ENCODE peak calls at places on chromosomes 4 and X, in six cellular contexts. L is keratinocyte, N is osteoblast, Y is uterus, U is A549, F is GM23248. Z is an unnamed sample.
A peak's percentile ranks its signal among the peaks of the same experiment; 100 is the strongest.

GRCh38 chr4:78720994-78721677 is 55.0 kb upstream of the BMP2K start:
- DNase-seq in L (no peak), N (no peak), Y (no peak), U (no peak), F (no peak), Z (no peak)

GRCh38 chrX:49308604-49309269 is 5.3 kb downstream of the GAGE10 start:
- DNase-seq in L (no peak), N (peak; percentile 60), Y (peak; percentile 37), U (no peak), F (peak; percentile 36), Z (no peak)

GRCh38 chr4:23068756-23069155 is 376.0 kb downstream of the GBA3 start:
- DNase-seq in L (no peak), N (no peak), Y (no peak), U (no peak), F (no peak), Z (no peak)

GRCh38 chr4:8101213-8101781 is 57.3 kb downstream of the ABLIM2 start:
- DNase-seq in L (peak; percentile 80), N (peak; percentile 83), Y (peak; percentile 67), U (no peak), F (peak; percentile 47), Z (peak; percentile 22)

GRCh38 chrX:6021316-6022091 is 207.2 kb downstream of the NLGN4X start:
- DNase-seq in L (no peak), N (no peak), Y (no peak), U (no peak), F (peak; percentile 28), Z (no peak)

GRCh38 chr4:159206427-159206871 is 103.6 kb downstream of the RAPGEF2 start:
- DNase-seq in L (no peak), N (peak; percentile 55), Y (no peak), U (no peak), F (no peak), Z (no peak)

GRCh38 chr4:88659890-88660208 is 37.8 kb downstream of the NAP1L5 start:
- DNase-seq in L (no peak), N (no peak), Y (no peak), U (no peak), F (no peak), Z (no peak)

GRCh38 chr4:120291541-120291940 is 224.9 kb upstream of the MAD2L1 start:
- DNase-seq in L (no peak), N (no peak), Y (no peak), U (no peak), F (no peak), Z (no peak)

GRCh38 chr4:174604198-174604597 is 81.9 kb upstream of the HPGD start:
- DNase-seq in L (peak; percentile 52), N (no peak), Y (no peak), U (no peak), F (peak; percentile 55), Z (peak; percentile 96)

GRCh38 chr4:56575820-56576429 is 70.3 kb downstream of the ARL9 start:
- DNase-seq in L (no peak), N (peak; percentile 44), Y (no peak), U (peak; percentile 28), F (peak; percentile 66), Z (no peak)

GRCh38 chr4:101128473-101128872 is 218.9 kb downstream of the PPP3CA start:
- DNase-seq in L (no peak), N (no peak), Y (no peak), U (no peak), F (no peak), Z (no peak)

GRCh38 chr4:67934628-67935027 is 28.7 kb downstream of the TMPRSS11A start:
- DNase-seq in L (no peak), N (no peak), Y (no peak), U (no peak), F (no peak), Z (peak; percentile 36)

GRCh38 chr4:98779021-98779420 is 120.6 kb upstream of the TSPAN5 start:
- DNase-seq in L (no peak), N (no peak), Y (no peak), U (no peak), F (no peak), Z (no peak)

GRCh38 chr4:39442910-39443480 is 15.7 kb downstream of the RPL9 start:
- DNase-seq in L (no peak), N (no peak), Y (no peak), U (no peak), F (no peak), Z (no peak)

GRCh38 chr4:67549123-67549522 is 3.8 kb upstream of the CENPC start:
- DNase-seq in L (no peak), N (no peak), Y (no peak), U (no peak), F (peak; percentile 28), Z (peak; percentile 10)

GRCh38 chrX:9569875-9570274 is 105.0 kb downstream of the TBL1X start:
- DNase-seq in L (no peak), N (peak; percentile 52), Y (no peak), U (no peak), F (no peak), Z (no peak)

GRCh38 chrX:102958794-102959193 is 21.7 kb downstream of the RAB40AL start:
- DNase-seq in L (no peak), N (no peak), Y (no peak), U (no peak), F (no peak), Z (no peak)

GRCh38 chr4:55733874-55734437 is 85.6 kb upstream of the EXOC1L start:
- DNase-seq in L (peak; percentile 79), N (no peak), Y (peak; percentile 18), U (peak; percentile 13), F (peak; percentile 75), Z (peak; percentile 89)

GRCh38 chrX:17412692-17413091 is 37.7 kb downstream of the NHS start:
- DNase-seq in L (peak; percentile 75), N (no peak), Y (no peak), U (peak; percentile 21), F (peak; percentile 81), Z (no peak)

GRCh38 chr4:150501019-150501727 is 80.8 kb upstream of the MAB21L2 start:
- DNase-seq in L (peak; percentile 41), N (peak; percentile 87), Y (no peak), U (peak; percentile 8), F (peak; percentile 79), Z (peak; percentile 59)

GRCh38 chrX:138020941-138021340 is 455.0 kb downstream of the ZIC3 start:
- DNase-seq in L (no peak), N (peak; percentile 60), Y (no peak), U (no peak), F (no peak), Z (no peak)

DNA sequence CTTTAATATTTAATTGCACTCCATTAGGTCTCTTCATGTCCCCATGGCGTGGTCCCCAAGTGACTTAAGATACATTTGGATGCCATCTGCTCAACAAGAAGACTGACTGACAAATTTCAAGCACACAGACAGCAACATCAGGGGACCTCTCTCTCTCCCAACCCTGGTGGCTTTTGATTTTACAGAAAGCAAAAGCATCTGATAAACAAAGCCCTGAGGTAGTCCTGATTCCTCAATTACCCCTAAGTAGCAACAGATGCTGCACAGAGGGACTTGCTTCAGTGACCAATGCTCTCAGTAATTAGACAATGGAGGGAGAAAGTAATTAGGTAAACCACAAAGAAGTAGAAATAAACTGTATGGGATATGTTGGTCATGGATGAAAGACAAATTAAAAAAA is 426.4 kb downstream of the INPP4B start:
- DNase-seq in L (no peak), N (no peak), Y (no peak), U (no peak), F (no peak), Z (no peak)
- H3K27ac ChIP-seq in L (no peak overlapping the region), N (no peak overlapping the region), Y (no peak overlapping the region), U (no peak overlapping the region), F (no peak overlapping the region), Z (no peak overlapping the region)

GRCh38 chr4:168732714-168733113 is 235.9 kb downstream of the PALLD start:
- DNase-seq in L (no peak), N (no peak), Y (no peak), U (no peak), F (no peak), Z (no peak)

GRCh38 chr4:168735735-168736134 is 238.9 kb downstream of the PALLD start:
- DNase-seq in L (no peak), N (no peak), Y (no peak), U (no peak), F (no peak), Z (no peak)

GRCh38 chr4:168731006-168731636 is 234.3 kb downstream of the PALLD start:
- DNase-seq in L (no peak), N (peak; percentile 46), Y (no peak), U (no peak), F (peak; percentile 47), Z (no peak)

GRCh38 chr4:168734703-168735688 is 238.1 kb downstream of the PALLD start:
- DNase-seq in L (no peak), N (no peak), Y (no peak), U (no peak), F (no peak), Z (no peak)

DNA sequence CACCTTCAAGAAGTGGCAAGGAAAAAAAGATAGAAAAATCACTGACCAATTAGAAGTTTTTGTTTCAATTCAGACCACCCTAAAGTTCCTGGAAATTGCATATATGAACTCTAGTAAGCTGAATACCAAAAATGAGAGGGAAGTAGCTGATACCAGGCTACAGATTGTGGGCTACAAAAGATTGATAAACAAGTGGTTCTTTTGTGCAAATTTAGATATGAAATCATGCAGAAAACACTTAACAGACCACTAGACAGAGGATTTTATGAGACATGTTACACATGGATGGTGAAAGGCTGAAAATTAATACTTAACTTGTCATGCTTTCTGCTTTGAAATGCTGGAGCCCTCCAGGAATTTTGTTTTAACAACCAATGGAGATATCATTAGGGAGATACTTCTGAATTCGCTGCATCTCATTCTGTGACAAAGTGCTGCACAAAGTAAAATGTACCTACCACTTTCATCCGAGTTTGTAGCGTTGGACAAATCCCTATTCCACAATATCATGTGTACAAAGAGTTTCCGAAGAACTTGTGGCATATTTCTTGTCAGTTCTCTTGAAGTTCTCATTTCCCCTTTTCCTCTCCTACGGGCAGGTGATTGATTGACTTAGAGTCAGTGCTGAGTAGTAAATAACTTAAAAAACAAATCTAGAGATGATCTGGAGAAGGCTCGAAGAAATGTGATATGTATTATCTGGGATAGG is 235.0 kb downstream of the PALLD start:
- DNase-seq in L (no peak), N (no peak), Y (no peak), U (no peak), F (no peak), Z (no peak)
- H3K27ac ChIP-seq in L (no peak overlapping the region), N (no peak overlapping the region), Y (peak overlapping the region; percentile 76), U (no peak overlapping the region), F (no peak overlapping the region), Z (no peak overlapping the region)

DNA sequence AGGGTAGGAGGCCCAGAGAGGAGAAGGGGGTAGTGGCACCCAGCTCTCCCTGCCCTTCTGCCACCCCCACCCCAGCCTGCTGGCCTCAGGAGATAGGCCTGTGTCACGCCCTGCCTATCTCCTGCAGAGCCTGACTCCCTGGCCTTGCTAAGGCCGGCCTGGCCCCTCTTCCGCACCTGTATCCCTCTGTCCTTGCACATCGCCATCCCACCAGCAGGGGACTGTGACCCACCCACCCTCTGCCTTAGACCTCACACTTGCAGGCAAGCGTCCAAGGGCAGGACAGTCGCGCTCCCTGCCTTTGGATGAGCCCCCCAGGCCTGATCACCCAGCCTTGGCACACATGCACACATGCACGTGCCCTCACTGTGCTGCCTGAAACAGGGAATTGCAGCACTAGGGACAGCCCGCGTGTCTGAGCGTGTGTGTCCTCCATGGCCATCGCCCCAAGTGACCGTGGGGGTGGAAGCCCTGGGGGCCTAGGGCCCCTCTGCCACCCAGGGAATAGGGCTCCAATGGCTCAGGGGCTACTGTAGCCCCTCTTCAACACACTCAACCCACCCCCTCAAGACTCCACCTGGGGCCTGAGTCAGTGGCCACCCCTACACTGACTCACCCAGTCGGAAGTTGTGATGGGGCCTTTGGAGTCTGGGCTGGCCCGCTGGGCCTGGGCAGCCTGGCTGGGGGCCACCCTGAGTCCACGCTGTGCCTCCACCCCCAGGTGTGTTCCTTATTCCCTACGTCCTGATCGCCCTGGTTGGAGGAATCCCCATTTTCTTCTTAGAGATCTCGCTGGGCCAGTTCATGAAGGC is 2.1 kb downstream of the SLC6A8 start:
- DNase-seq in L (no peak), N (peak; percentile 84), Y (no peak), U (no peak), F (peak; percentile 52), Z (no peak)
- H3K27ac ChIP-seq in L (peak overlapping the region; percentile 49), N (no peak overlapping the region), Y (no peak overlapping the region), U (no peak overlapping the region), F (peak overlapping the region; percentile 52), Z (peak overlapping the region; percentile 9)

GRCh38 chr4:82428526-82428968 is 1.7 kb downstream of the HNRNPDL start:
- DNase-seq in L (no peak), N (no peak), Y (no peak), U (no peak), F (no peak), Z (no peak)
- H3K27ac ChIP-seq in L (peak overlapping the region; percentile 93), N (peak overlapping the region; percentile 96), Y (peak overlapping the region; percentile 96), U (peak overlapping the region; percentile 100), F (peak overlapping the region; percentile 97), Z (peak overlapping the region; percentile 92)